ENCODE peak calls at places on chromosomes 2 and 18, in four cellular contexts. X, D, R and S are unnamed samples.

GRCh38 chr2:162521871-162522655 is 178.1 kb downstream of the GCA start:
- DNase-seq in X (no peak), D (no peak), R (no peak), S (no peak)

GRCh38 chr2:114700440-114700839 is 258.0 kb downstream of the DPP10 start:
- DNase-seq in X (no peak), D (no peak), R (no peak), S (no peak)

GRCh38 chr18:46164920-46165319 is 60.7 kb downstream of the HAUS1 start:
- DNase-seq in X (no peak), D (no peak), R (no peak), S (no peak)

GRCh38 chr2:171185941-171186340 is 25.2 kb upstream of the TLK1 start:
- DNase-seq in X (peak; percentile 74), D (no peak), R (peak; percentile 40), S (peak; percentile 69)

GRCh38 chr2:188348974-188349500 is 57.4 kb downstream of the GULP1 start:
- DNase-seq in X (peak; percentile 66), D (no peak), R (no peak), S (no peak)

GRCh38 chr2:38245114-38245641 is 131.9 kb downstream of the ATL2 start:
- DNase-seq in X (no peak), D (peak; percentile 32), R (no peak), S (no peak)

GRCh38 chr2:63589148-63589972 is 597 bp downstream of the MDH1 start:
- DNase-seq in X (no peak), D (no peak), R (no peak), S (no peak)

GRCh38 chr2:203808041-203808750 is 59.4 kb upstream of the CTLA4 start:
- DNase-seq in X (peak; percentile 90), D (no peak), R (peak; percentile 90), S (no peak)

GRCh38 chr18:45836242-45837215 is 11.1 kb downstream of the SIGLEC15 start:
- DNase-seq in X (no peak), D (no peak), R (no peak), S (no peak)

GRCh38 chr18:42339324-42339723 is 384.3 kb downstream of the PIK3C3 start:
- DNase-seq in X (no peak), D (peak; percentile 90), R (no peak), S (no peak)

GRCh38 chr2:127219716-127220090 is 396 bp downstream of the CYP27C1 start:
- DNase-seq in X (no peak), D (no peak), R (no peak), S (no peak)

GRCh38 chr2:84942964-84943421 is 28.0 kb upstream of the KCMF1 start:
- DNase-seq in X (no peak), D (no peak), R (no peak), S (no peak)

GRCh38 chr18:21335927-21336488 is 94.0 kb downstream of the GREB1L start:
- DNase-seq in X (peak; percentile 35), D (no peak), R (no peak), S (no peak)

GRCh38 chr2:235493775-235494715 is at the start of gene AGAP1:
- DNase-seq in X (peak; percentile 86), D (no peak), R (peak; percentile 53), S (no peak)

GRCh38 chr2:161238559-161239415 is 69.4 kb upstream of the PSMD14 start:
- DNase-seq in X (peak; percentile 39), D (no peak), R (no peak), S (no peak)

GRCh38 chr2:101124684-101125366 is 26.4 kb downstream of the TBC1D8 start:
- DNase-seq in X (peak; percentile 66), D (peak; percentile 92), R (peak; percentile 73), S (peak; percentile 97)

GRCh38 chr2:223868005-223868404 is 30.6 kb upstream of the AP1S3 start:
- DNase-seq in X (no peak), D (no peak), R (no peak), S (no peak)

GRCh38 chr2:202327887-202328286 is 48.2 kb upstream of the BMPR2 start:
- DNase-seq in X (no peak), D (no peak), R (no peak), S (no peak)

GRCh38 chr2:106288873-106289272 is 94.8 kb upstream of the UXS1 start:
- DNase-seq in X (no peak), D (no peak), R (no peak), S (no peak)

GRCh38 chr18:50987261-50987660 is 19.4 kb downstream of the ELAC1 start:
- DNase-seq in X (no peak), D (no peak), R (no peak), S (no peak)

GRCh38 chr2:199861116-199861774 is 10.3 kb upstream of the FTCDNL1 start:
- DNase-seq in X (peak; percentile 63), D (peak; percentile 7), R (no peak), S (no peak)

GRCh38 chr2:96164459-96165184 is 19.4 kb upstream of the DUSP2 start:
- DNase-seq in X (no peak), D (no peak), R (no peak), S (no peak)

GRCh38 chr2:220533485-220533884 is 906.1 kb downstream of the SLC4A3 start:
- DNase-seq in X (peak; percentile 20), D (no peak), R (no peak), S (no peak)

GRCh38 chr2:126655066-126655465 is 892 bp upstream of the GYPC start:
- DNase-seq in X (no peak), D (no peak), R (no peak), S (no peak)

GRCh38 chr2:98704499-98705332 is 26.2 kb downstream of the MGAT4A start:
- DNase-seq in X (no peak), D (no peak), R (no peak), S (no peak)

GRCh38 chr2:27353762-27354596 is 2.6 kb downstream of the GTF3C2 start:
- DNase-seq in X (no peak), D (no peak), R (peak; percentile 7), S (no peak)

GRCh38 chr2:158726906-158727592 is 68.1 kb upstream of the DAPL1 start:
- DNase-seq in X (no peak), D (no peak), R (peak; percentile 56), S (no peak)

GRCh38 chr18:3466051-3466450 is 16.1 kb downstream of the TGIF1 start:
- DNase-seq in X (peak; percentile 91), D (no peak), R (no peak), S (no peak)

GRCh38 chr2:222360146-222360545 is 61.3 kb upstream of the PAX3 start:
- DNase-seq in X (no peak), D (no peak), R (no peak), S (no peak)

GRCh38 chr2:142188562-142188961 is 57.7 kb upstream of the LRP1B start:
- DNase-seq in X (peak; percentile 12), D (no peak), R (no peak), S (no peak)

GRCh38 chr2:222024934-222025890 is 273.6 kb downstream of the PAX3 start:
- DNase-seq in X (peak; percentile 61), D (no peak), R (no peak), S (no peak)

GRCh38 chr18:25075793-25076192 is 276.2 kb downstream of the ZNF521 start:
- DNase-seq in X (peak; percentile 39), D (no peak), R (no peak), S (no peak)

GRCh38 chr2:9681427-9681817 is 50.6 kb upstream of the YWHAQ start:
- DNase-seq in X (no peak), D (no peak), R (no peak), S (no peak)

DNA sequence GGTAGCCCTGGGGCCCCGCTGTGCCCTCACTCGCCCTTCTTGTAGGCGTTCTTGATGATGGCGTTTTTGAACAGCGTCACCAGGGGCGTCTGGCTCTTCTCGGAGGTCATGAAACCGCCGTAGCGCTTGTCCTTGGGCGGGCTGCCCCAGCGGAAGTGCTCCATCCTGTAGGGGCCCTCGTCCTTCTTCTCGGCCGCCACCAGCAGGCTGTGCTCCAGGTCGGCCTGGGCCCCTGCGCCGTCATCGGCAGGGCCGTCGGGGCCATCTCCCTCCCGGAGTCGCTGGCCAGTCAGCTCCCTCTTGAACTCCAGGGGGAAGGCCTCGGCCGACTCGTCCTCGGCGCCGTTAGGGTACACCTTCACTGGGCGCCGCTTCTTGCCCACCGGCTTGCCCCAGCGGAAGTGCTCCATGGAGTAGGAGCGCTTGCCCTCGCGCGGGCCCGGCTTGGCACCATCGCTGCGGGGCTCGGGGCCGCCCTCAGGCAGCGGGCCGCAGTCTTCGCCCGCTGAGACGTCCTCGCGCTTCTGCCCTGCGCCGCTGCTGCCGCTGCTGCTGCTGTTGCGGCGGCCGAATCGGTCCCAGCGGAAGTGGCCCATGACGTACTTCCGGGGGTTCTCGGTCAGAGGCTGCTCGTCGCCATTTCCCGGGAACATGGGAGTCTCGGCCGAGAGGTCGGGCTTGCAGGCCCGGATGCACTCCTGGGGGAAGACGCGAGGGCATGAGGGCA is 7.2 kb downstream of the POMC start:
- DNase-seq in X (peak; percentile 52), D (no peak), R (no peak), S (no peak)
- H3K4me3 ChIP-seq in X (no peak overlapping the region), D (peak overlapping the region; percentile 39), R (peak overlapping the region; percentile 17), S (peak overlapping the region; percentile 21)

GRCh38 chr2:150482667-150483260 is 4.7 kb downstream of the RND3 start:
- DNase-seq in X (peak; percentile 14), D (no peak), R (no peak), S (no peak)
- H3K4me3 ChIP-seq in X (peak overlapping the region; percentile 96), D (peak overlapping the region; percentile 0), R (no peak overlapping the region), S (peak overlapping the region; percentile 98)

GRCh38 chr2:3460831-3461544 is 58.3 kb downstream of the ADI1 start:
- DNase-seq in X (no peak), D (no peak), R (no peak), S (no peak)
- H3K4me3 ChIP-seq in X (no peak overlapping the region), D (no peak overlapping the region), R (no peak overlapping the region), S (no peak overlapping the region)

DNA sequence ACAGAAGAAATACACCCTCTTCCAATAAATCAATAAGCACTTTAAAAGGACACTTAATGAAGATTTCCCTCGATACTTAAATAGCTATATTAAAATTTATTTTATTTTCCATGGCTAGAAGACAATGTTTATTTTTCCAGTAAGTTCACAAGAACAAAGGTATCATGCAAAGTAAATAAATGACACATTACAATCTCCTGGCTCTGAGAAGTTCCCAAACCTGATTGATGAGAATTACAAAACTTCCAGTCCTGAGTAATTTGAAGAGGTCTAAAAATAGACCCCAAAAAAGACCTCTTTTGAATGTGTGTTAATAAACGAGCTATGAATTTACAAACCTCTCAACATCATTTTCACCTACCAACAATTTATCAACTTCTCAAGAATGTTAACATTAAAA is 1.5 kb upstream of the PEX13 start:
- DNase-seq in X (no peak), D (no peak), R (no peak), S (no peak)
- H3K4me3 ChIP-seq in X (peak overlapping the region; percentile 97), D (peak overlapping the region; percentile 93), R (peak overlapping the region; percentile 98), S (no peak overlapping the region)